ENCODE peak calls at places on chromosome 6, in six cellular contexts. One of them, this sample, is unnamed.
A peak's percentile ranks its signal among the peaks of the same experiment; 100 is the strongest.

GRCh38 chr6:23308166-23308565 is 738.8 kb downstream of the HDGFL1 start:
- DNase-seq in GM23338: no peak
- DNase-seq in HepG2: no peak
- DNase-seq in WTC11: no peak
- DNase-seq in GM12878: no peak
- DNase-seq in K562: no peak
- DNase-seq in this sample: no peak

GRCh38 chr6:138988469-138988834 is 399 bp upstream of the REPS1 start:
- DNase-seq in GM23338: no peak
- DNase-seq in HepG2: peak; percentile 45
- DNase-seq in WTC11: no peak
- DNase-seq in GM12878: no peak
- DNase-seq in K562: no peak
- DNase-seq in this sample: no peak

GRCh38 chr6:75775219-75775618 is 26.2 kb downstream of the MYO6 start:
- DNase-seq in GM23338: no peak
- DNase-seq in HepG2: no peak
- DNase-seq in WTC11: no peak
- DNase-seq in GM12878: no peak
- DNase-seq in K562: peak; percentile 90
- DNase-seq in this sample: no peak

GRCh38 chr6:169976301-169977081 is 225.1 kb downstream of the ERMARD start:
- DNase-seq in GM23338: no peak
- DNase-seq in HepG2: no peak
- DNase-seq in WTC11: no peak
- DNase-seq in GM12878: no peak
- DNase-seq in K562: no peak
- DNase-seq in this sample: no peak

GRCh38 chr6:158038291-158039177 is 56.9 kb downstream of the SYNJ2 start:
- DNase-seq in GM23338: no peak
- DNase-seq in HepG2: no peak
- DNase-seq in WTC11: no peak
- DNase-seq in GM12878: no peak
- DNase-seq in K562: no peak
- DNase-seq in this sample: no peak

GRCh38 chr6:113693866-113694265 is 163.3 kb upstream of the MARCKS start:
- DNase-seq in GM23338: no peak
- DNase-seq in HepG2: no peak
- DNase-seq in WTC11: no peak
- DNase-seq in GM12878: no peak
- DNase-seq in K562: no peak
- DNase-seq in this sample: no peak

GRCh38 chr6:169189227-169189626 is 64.4 kb downstream of the THBS2 start:
- DNase-seq in GM23338: no peak
- DNase-seq in HepG2: no peak
- DNase-seq in WTC11: no peak
- DNase-seq in GM12878: no peak
- DNase-seq in K562: no peak
- DNase-seq in this sample: no peak

GRCh38 chr6:35401514-35401913 is 50.6 kb upstream of the FANCE start:
- DNase-seq in GM23338: no peak
- DNase-seq in HepG2: no peak
- DNase-seq in WTC11: no peak
- DNase-seq in GM12878: no peak
- DNase-seq in K562: no peak
- DNase-seq in this sample: no peak

GRCh38 chr6:48757661-48758060 is 646.7 kb upstream of the PTCHD4 start:
- DNase-seq in GM23338: no peak
- DNase-seq in HepG2: no peak
- DNase-seq in WTC11: no peak
- DNase-seq in GM12878: no peak
- DNase-seq in K562: no peak
- DNase-seq in this sample: no peak

GRCh38 chr6:130026859-130027258 is 8.5 kb downstream of the L3MBTL3 start:
- DNase-seq in GM23338: no peak
- DNase-seq in HepG2: no peak
- DNase-seq in WTC11: no peak
- DNase-seq in GM12878: no peak
- DNase-seq in K562: no peak
- DNase-seq in this sample: no peak

GRCh38 chr6:12265795-12266194 is 24.4 kb upstream of the EDN1 start:
- DNase-seq in GM23338: no peak
- DNase-seq in HepG2: no peak
- DNase-seq in WTC11: no peak
- DNase-seq in GM12878: no peak
- DNase-seq in K562: no peak
- DNase-seq in this sample: no peak

GRCh38 chr6:111540971-111541719 is 58.1 kb upstream of the REV3L start:
- DNase-seq in GM23338: no peak
- DNase-seq in HepG2: no peak
- DNase-seq in WTC11: no peak
- DNase-seq in GM12878: no peak
- DNase-seq in K562: no peak
- DNase-seq in this sample: no peak

GRCh38 chr6:134452901-134453300 is 135.0 kb upstream of the SGK1 start:
- DNase-seq in GM23338: no peak
- DNase-seq in HepG2: no peak
- DNase-seq in WTC11: no peak
- DNase-seq in GM12878: no peak
- DNase-seq in K562: no peak
- DNase-seq in this sample: no peak

GRCh38 chr6:21596379-21597242 is 3.1 kb downstream of the SOX4 start:
- DNase-seq in GM23338: peak; percentile 73
- DNase-seq in HepG2: no peak
- DNase-seq in WTC11: peak; percentile 60
- DNase-seq in GM12878: no peak
- DNase-seq in K562: no peak
- DNase-seq in this sample: peak; percentile 74

GRCh38 chr6:15966000-15966399 is 162.9 kb upstream of the MYLIP start:
- DNase-seq in GM23338: no peak
- DNase-seq in HepG2: no peak
- DNase-seq in WTC11: no peak
- DNase-seq in GM12878: no peak
- DNase-seq in K562: no peak
- DNase-seq in this sample: no peak
- TF ChIP-seq CREB1 in GM23338: no peak
- TF ChIP-seq CREB1 in HepG2: no peak
- TF ChIP-seq CREB1 in WTC11: no peak
- TF ChIP-seq CREB1 in GM12878: no peak
- TF ChIP-seq CREB1 in K562: no peak
- TF ChIP-seq CREB1 in this sample: no peak

GRCh38 chr6:116884530-116884929 is 7.5 kb downstream of the RFX6 start:
- DNase-seq in GM23338: no peak
- DNase-seq in HepG2: peak; percentile 16
- DNase-seq in WTC11: no peak
- DNase-seq in GM12878: no peak
- DNase-seq in K562: no peak
- DNase-seq in this sample: no peak

GRCh38 chr6:116877743-116878142 is 701 bp downstream of the RFX6 start:
- DNase-seq in GM23338: peak; percentile 43
- DNase-seq in HepG2: no peak
- DNase-seq in WTC11: no peak
- DNase-seq in GM12878: no peak
- DNase-seq in K562: no peak
- DNase-seq in this sample: no peak

GRCh38 chr6:116883005-116883404 is 6.0 kb downstream of the RFX6 start:
- DNase-seq in GM23338: no peak
- DNase-seq in HepG2: no peak
- DNase-seq in WTC11: no peak
- DNase-seq in GM12878: no peak
- DNase-seq in K562: no peak
- DNase-seq in this sample: no peak

GRCh38 chr6:116876635-116877611 is at the start of gene RFX6:
- DNase-seq in GM23338: peak; percentile 69
- DNase-seq in HepG2: no peak
- DNase-seq in WTC11: peak; percentile 66
- DNase-seq in GM12878: no peak
- DNase-seq in K562: peak; percentile 9
- DNase-seq in this sample: peak; percentile 80

DNA sequence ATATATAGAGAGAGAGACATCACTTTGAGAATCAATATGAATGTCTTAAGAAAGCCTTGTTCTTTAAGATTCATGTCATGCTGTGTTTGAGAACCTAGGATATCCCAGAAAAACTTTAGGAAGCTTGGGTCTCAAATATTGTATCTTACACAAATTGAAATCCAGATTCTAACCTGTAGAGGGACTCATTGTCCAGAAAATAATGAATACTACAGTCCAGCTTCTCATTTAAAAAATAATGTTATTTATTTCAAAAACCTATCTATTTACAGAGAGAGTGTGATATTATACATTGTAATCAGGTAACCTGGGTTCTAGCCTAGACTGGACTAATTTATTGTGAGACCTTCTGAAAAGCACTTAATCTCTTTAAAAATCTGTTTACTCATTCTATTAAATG is 4.2 kb downstream of the RFX6 start:
- DNase-seq in GM23338: no peak
- DNase-seq in HepG2: peak; percentile 9
- DNase-seq in WTC11: no peak
- DNase-seq in GM12878: no peak
- DNase-seq in K562: no peak
- DNase-seq in this sample: no peak
- TF ChIP-seq CREB1 in GM23338: no peak
- TF ChIP-seq CREB1 in HepG2: no peak
- TF ChIP-seq CREB1 in WTC11: no peak
- TF ChIP-seq CREB1 in GM12878: no peak
- TF ChIP-seq CREB1 in K562: no peak
- TF ChIP-seq CREB1 in this sample: no peak

GRCh38 chr6:159594750-159595117 is 98.3 kb downstream of the SOD2 start:
- DNase-seq in GM23338: no peak
- DNase-seq in HepG2: peak; percentile 8
- DNase-seq in WTC11: no peak
- DNase-seq in GM12878: no peak
- DNase-seq in K562: no peak
- DNase-seq in this sample: no peak

GRCh38 chr6:159590794-159591193 is 102.2 kb downstream of the SOD2 start:
- DNase-seq in GM23338: no peak
- DNase-seq in HepG2: no peak
- DNase-seq in WTC11: no peak
- DNase-seq in GM12878: no peak
- DNase-seq in K562: no peak
- DNase-seq in this sample: no peak

GRCh38 chr6:159595173-159595572 is 97.9 kb downstream of the SOD2 start:
- DNase-seq in GM23338: no peak
- DNase-seq in HepG2: no peak
- DNase-seq in WTC11: no peak
- DNase-seq in GM12878: no peak
- DNase-seq in K562: no peak
- DNase-seq in this sample: no peak

GRCh38 chr6:159594106-159594749 is 98.8 kb downstream of the SOD2 start:
- DNase-seq in GM23338: no peak
- DNase-seq in HepG2: no peak
- DNase-seq in WTC11: no peak
- DNase-seq in GM12878: no peak
- DNase-seq in K562: no peak
- DNase-seq in this sample: no peak
- TF ChIP-seq CREB1 in GM23338: no peak
- TF ChIP-seq CREB1 in HepG2: no peak
- TF ChIP-seq CREB1 in WTC11: no peak
- TF ChIP-seq CREB1 in GM12878: no peak
- TF ChIP-seq CREB1 in K562: no peak
- TF ChIP-seq CREB1 in this sample: no peak

DNA sequence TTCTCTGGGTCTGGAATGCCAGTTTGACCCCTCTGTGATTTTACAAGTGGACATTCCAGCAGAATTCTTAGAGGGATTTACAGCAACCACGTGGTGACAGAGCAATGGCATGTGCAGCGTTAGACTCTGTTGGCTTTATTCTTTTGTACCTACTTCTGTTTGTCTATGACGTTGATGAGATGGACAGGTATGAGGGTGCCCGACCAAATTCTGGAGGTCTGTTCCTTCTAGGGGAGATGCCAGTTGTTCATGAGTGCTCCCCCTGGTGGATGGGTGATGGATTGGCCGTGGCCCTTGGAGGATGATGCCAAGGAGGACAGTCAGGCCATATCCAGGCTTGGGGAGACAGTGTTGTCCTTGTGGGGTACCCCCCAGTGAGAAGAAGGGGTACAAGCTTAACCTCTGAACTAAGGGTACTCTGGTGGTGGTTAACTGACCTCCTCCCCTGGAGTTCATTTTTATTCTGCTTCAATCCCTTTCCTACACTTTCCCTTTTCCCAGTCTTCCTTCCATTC is 198.6 kb downstream of the DTNBP1 start:
- DNase-seq in GM23338: peak; percentile 77
- DNase-seq in HepG2: peak; percentile 28
- DNase-seq in WTC11: peak; percentile 71
- DNase-seq in GM12878: no peak
- DNase-seq in K562: peak; percentile 76
- DNase-seq in this sample: peak; percentile 85
- TF ChIP-seq CREB1 in GM23338: no peak
- TF ChIP-seq CREB1 in HepG2: no peak
- TF ChIP-seq CREB1 in WTC11: no peak
- TF ChIP-seq CREB1 in GM12878: no peak
- TF ChIP-seq CREB1 in K562: no peak
- TF ChIP-seq CREB1 in this sample: no peak

GRCh38 chr6:31074406-31074805 is 38.0 kb downstream of the C6orf15 start:
- DNase-seq in GM23338: no peak
- DNase-seq in HepG2: no peak
- DNase-seq in WTC11: no peak
- DNase-seq in GM12878: no peak
- DNase-seq in K562: no peak
- DNase-seq in this sample: no peak

GRCh38 chr6:31075528-31075927 is 36.8 kb downstream of the C6orf15 start:
- DNase-seq in GM23338: no peak
- DNase-seq in HepG2: no peak
- DNase-seq in WTC11: no peak
- DNase-seq in GM12878: no peak
- DNase-seq in K562: no peak
- DNase-seq in this sample: no peak

GRCh38 chr6:31067881-31068737 is 44.3 kb downstream of the C6orf15 start:
- DNase-seq in GM23338: no peak
- DNase-seq in HepG2: no peak
- DNase-seq in WTC11: no peak
- DNase-seq in GM12878: no peak
- DNase-seq in K562: no peak
- DNase-seq in this sample: no peak

GRCh38 chr6:31068738-31069340 is 43.5 kb downstream of the C6orf15 start:
- DNase-seq in GM23338: peak; percentile 89
- DNase-seq in HepG2: peak; percentile 73
- DNase-seq in WTC11: peak; percentile 84
- DNase-seq in GM12878: no peak
- DNase-seq in K562: peak; percentile 85
- DNase-seq in this sample: peak; percentile 36

DNA sequence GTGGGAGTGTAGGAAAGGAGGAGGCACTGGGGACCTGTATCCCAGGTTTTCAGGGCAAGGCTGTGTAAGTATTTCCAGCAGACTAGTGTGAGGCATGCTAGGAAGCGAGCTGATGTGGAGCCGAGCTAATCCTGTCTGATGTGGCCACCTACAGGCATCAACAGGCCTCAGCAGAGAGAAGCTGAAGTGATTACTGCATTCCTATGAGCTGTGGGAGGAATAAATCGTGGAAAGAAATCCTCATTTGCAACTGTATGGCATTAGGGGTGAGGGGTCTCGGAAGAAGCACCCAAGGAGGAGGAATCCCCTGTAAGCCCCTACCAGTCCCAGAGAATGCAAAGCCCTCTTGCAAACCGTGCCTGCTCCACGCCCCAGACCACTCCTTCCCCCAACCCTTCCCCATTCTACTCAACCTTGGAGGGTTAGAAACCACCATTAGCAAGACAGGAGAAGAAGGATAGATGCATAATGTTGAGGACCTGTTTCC is 41.6 kb downstream of the C6orf15 start:
- DNase-seq in GM23338: peak; percentile 86
- DNase-seq in HepG2: peak; percentile 52
- DNase-seq in WTC11: peak; percentile 49
- DNase-seq in GM12878: no peak
- DNase-seq in K562: peak; percentile 55
- DNase-seq in this sample: peak; percentile 52
- TF ChIP-seq CREB1 in GM23338: no peak
- TF ChIP-seq CREB1 in HepG2: no peak
- TF ChIP-seq CREB1 in WTC11: no peak
- TF ChIP-seq CREB1 in GM12878: no peak
- TF ChIP-seq CREB1 in K562: no peak
- TF ChIP-seq CREB1 in this sample: peak; percentile 15